ENCODE peak calls at places on chromosomes 2 and 18, in seven cellular contexts. N, I, H, A, Y, S and E are unnamed samples.
A peak's percentile ranks its signal among the peaks of the same experiment; 100 is the strongest.

GRCh38 chr2:186848873-186849578 is at the start of gene ZSWIM2:
- DNase-seq in I (peak; percentile 67), S (peak; percentile 97), H (peak; percentile 59), Y (no peak), A (peak; percentile 76), N (peak; percentile 87), E (peak; percentile 87)

GRCh38 chr2:24771905-24772586 is 21.1 kb downstream of the PTRHD1 start:
- DNase-seq in I (no peak), Y (no peak), A (no peak), H (no peak), N (no peak), S (peak; percentile 12), E (no peak)

GRCh38 chr2:167052825-167053224 is 164.5 kb downstream of the XIRP2 start:
- DNase-seq in S (no peak), Y (no peak), N (peak; percentile 60), A (no peak), H (no peak), I (no peak), E (no peak)

GRCh38 chr2:61536086-61536722 is 2.0 kb downstream of the XPO1 start:
- DNase-seq in H (no peak), S (no peak), A (no peak), N (peak; percentile 22), I (no peak), Y (no peak), E (no peak)

GRCh38 chr2:2530334-2530733 is 199.3 kb upstream of the MYT1L start:
- DNase-seq in N (no peak), S (peak; percentile 13), H (no peak), I (no peak), A (no peak), Y (no peak), E (peak; percentile 37)

GRCh38 chr2:69159988-69160387 is 147.0 kb downstream of the ANTXR1 start:
- DNase-seq in S (peak; percentile 14), Y (no peak), N (peak; percentile 13), A (no peak), I (no peak), H (no peak), E (no peak)

GRCh38 chr2:88027709-88028389 is 11.5 kb upstream of the RNU2-63P start:
- DNase-seq in N (no peak), A (no peak), Y (no peak), H (no peak), S (no peak), I (no peak), E (no peak)

GRCh38 chr2:103847276-103847675 is 1006.6 kb upstream of the POU3F3 start:
- DNase-seq in N (no peak), S (no peak), Y (no peak), H (no peak), A (no peak), I (no peak), E (no peak)

GRCh38 chr18:48892146-48892855 is 58.5 kb downstream of the SMAD7 start:
- DNase-seq in I (no peak), Y (no peak), H (peak; percentile 21), N (no peak), S (no peak), A (no peak), E (peak; percentile 83)

GRCh38 chr2:222993920-222994650 is 57.9 kb upstream of the KCNE4 start:
- DNase-seq in N (peak; percentile 97), S (no peak), A (peak; percentile 94), I (no peak), Y (peak; percentile 69), H (peak; percentile 78), E (peak; percentile 89)

GRCh38 chr2:128324008-128324896 is 5.6 kb upstream of the HS6ST1 start:
- DNase-seq in S (no peak), A (no peak), I (no peak), Y (peak; percentile 8), N (no peak), H (peak; percentile 26), E (no peak)

DNA sequence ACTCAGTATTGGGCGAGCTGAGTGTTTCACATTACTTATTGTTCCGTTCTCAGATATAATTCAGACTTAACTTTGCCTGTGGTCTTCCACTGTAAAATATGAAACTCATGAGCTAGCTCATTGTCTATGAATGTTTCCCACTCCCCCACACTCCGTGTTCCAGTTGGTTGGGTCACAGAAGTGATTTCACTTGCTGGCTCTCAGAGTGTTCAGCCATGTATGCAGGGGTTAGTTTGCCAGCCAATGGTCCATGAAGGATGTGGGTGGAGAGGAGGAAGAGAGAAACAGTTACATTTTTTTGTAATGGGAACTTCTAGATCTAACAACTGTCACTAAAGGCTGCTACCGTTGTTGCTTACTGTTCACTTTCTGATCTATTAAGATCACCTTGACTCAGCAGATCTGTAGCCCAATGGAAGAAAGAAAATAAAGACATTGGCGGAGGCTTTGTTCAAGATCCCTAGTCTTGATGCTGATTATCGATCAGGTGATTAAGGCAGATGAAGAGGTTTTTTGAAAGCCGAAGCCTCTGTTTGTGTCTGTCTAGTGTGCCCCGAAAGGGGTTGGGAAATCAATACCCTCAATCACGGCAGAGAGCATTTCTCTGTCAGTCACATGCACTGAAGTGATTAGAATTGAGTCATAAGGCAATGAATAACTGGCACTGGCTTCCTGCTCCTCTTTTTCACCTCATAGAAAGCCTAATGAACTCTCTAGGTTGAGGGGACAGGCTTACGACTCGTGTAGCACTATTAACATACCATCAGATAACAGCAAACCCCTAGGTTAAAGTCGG is 279.7 kb upstream of the FIGN start:
- DNase-seq in I (peak; percentile 68), H (no peak), S (peak; percentile 19), Y (no peak), A (no peak), N (peak; percentile 24), E (no peak)
- H3K4me3 ChIP-seq in I (no peak overlapping the region), H (no peak overlapping the region), S (no peak overlapping the region), Y (no peak overlapping the region), A (no peak overlapping the region), N (no peak overlapping the region), E (no peak overlapping the region)

GRCh38 chr2:54634564-54635511 is 88.6 kb upstream of the EML6 start:
- DNase-seq in I (peak; percentile 74), H (peak; percentile 34), A (peak; percentile 51), S (no peak), N (peak; percentile 23), Y (no peak), E (peak; percentile 54)
- H3K4me3 ChIP-seq in I (no peak overlapping the region), H (no peak overlapping the region), A (no peak overlapping the region), S (no peak overlapping the region), N (no peak overlapping the region), Y (no peak overlapping the region), E (no peak overlapping the region)

GRCh38 chr2:3594493-3595281 is at the start of gene COLEC11:
- DNase-seq in H (peak; percentile 75), I (no peak), A (no peak), S (peak; percentile 70), N (no peak), Y (no peak), E (peak; percentile 84)
- H3K4me3 ChIP-seq in H (peak within 1 kb of the TSS; percentile 21), I (no peak within 1 kb of the TSS), A (peak within 1 kb of the TSS; percentile 30), S (no peak within 1 kb of the TSS), N (no peak within 1 kb of the TSS), Y (peak within 1 kb of the TSS; percentile 36), E (no peak within 1 kb of the TSS)

GRCh38 chr18:8959551-8960135 is 142.9 kb upstream of the NDUFV2 start:
- DNase-seq in Y (no peak), A (no peak), H (no peak), I (no peak), N (no peak), S (peak; percentile 35), E (no peak)
- H3K4me3 ChIP-seq in Y (no peak overlapping the region), A (no peak overlapping the region), H (no peak overlapping the region), I (no peak overlapping the region), N (no peak overlapping the region), S (no peak overlapping the region), E (no peak overlapping the region)

DNA sequence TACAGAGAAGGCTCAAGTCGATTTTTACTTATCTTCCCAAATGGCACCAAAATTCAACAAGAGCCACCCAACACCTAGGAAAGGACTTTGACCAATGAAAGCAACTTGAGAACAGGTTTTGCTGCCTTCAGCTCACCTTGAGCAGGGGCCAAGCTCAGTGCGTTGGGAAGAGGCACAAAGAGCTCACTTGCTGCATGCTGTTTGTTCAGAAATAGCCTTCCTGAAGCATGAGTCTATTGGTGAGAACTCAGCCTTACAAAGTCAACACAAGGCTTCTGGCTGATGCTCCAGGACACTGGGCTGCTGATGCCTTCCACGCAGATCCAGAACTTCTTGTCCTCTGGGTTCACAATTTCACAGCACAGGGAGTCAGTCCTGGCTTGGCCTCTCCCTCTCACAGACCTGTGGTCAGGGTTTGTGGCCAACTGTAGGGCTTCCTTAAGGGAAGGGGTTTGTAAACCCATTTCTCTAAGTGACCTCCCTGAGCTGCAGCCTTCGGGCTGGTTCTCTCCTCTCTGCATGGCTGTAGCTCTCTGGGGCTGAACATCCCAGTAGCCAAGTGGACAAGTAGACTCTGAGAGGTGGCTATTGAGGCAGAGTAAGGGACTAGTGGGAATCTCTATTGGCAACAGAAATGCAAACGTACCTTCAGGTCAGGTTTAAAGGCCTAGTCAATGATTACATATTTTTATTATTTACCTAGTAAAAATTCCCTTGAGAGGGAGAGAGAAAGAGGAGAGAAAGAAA is 124.7 kb upstream of the GATA6 start:
- DNase-seq in A (no peak), I (no peak), H (no peak), N (no peak), S (no peak), Y (no peak), E (no peak)
- H3K4me3 ChIP-seq in A (no peak overlapping the region), I (no peak overlapping the region), H (no peak overlapping the region), N (no peak overlapping the region), S (no peak overlapping the region), Y (no peak overlapping the region), E (no peak overlapping the region)

GRCh38 chr2:207137922-207138321 is 27.8 kb downstream of the KLF7 start:
- DNase-seq in I (no peak), Y (no peak), A (no peak), S (no peak), N (no peak), H (no peak), E (no peak)
- H3K4me3 ChIP-seq in I (no peak overlapping the region), Y (no peak overlapping the region), A (no peak overlapping the region), S (no peak overlapping the region), N (no peak overlapping the region), H (no peak overlapping the region), E (no peak overlapping the region)

DNA sequence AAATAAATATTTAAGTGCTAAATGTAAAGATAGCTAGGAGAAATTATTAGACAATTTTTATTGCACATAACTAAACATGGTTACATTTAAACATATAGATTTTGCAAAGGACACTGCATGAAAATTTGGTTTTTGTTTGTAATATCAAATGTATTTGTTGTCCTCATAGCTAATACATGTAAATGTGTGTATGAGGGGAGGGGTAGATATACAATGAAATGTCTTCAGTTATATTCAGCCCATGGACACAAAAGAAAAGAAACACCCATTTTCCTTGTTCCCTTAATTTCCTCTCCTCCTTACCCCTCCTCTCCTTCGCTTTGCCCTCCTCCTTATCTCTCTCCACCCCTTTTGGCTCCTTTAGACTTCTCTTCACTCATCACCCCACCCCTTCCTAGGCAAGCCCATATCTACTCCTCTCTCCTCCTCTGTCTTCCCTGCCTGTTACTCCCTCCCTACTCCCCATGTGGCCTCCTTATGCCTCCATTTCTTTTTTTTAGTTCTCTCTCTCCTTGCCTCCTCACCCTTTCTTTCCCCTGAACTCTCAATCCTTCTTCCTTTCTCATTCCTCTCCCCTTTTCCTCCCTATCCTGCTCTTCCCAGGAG is 1.4 kb downstream of the COL3A1 start:
- DNase-seq in Y (no peak), A (peak; percentile 75), N (peak; percentile 97), I (no peak), S (no peak), H (peak; percentile 46), E (peak; percentile 60)
- H3K4me3 ChIP-seq in Y (peak overlapping the region; percentile 73), A (peak overlapping the region; percentile 67), N (peak overlapping the region; percentile 85), I (no peak overlapping the region), S (no peak overlapping the region), H (peak overlapping the region; percentile 45), E (peak overlapping the region; percentile 14)